ENCODE peak calls at places on chromosomes 7 and 10, in four cellular contexts. J, L, G and O are unnamed samples.

GRCh38 chr7:101820703-101821102 is 3.3 kb downstream of the CUX1 start:
- DNase-seq in G (no peak), J (no peak), L (peak; percentile 38), O (no peak)

GRCh38 chr7:88092676-88092999 is 127.2 kb downstream of the SRI start:
- DNase-seq in L (no peak), G (no peak), J (no peak), O (no peak)

GRCh38 chr10:87670591-87670990 is 10.9 kb downstream of the PAPSS2 start:
- DNase-seq in L (no peak), G (no peak), J (no peak), O (no peak)

GRCh38 chr7:30303312-30304039 is 19.1 kb downstream of the ZNRF2 start:
- DNase-seq in G (no peak), L (no peak), J (no peak), O (no peak)

GRCh38 chr7:69934475-69934903 is 336.2 kb downstream of the AUTS2 start:
- DNase-seq in L (no peak), J (no peak), G (no peak), O (no peak)

GRCh38 chr10:80516506-80517075 is 21.1 kb upstream of the SH2D4B start:
- DNase-seq in J (no peak), G (no peak), L (no peak), O (no peak)

GRCh38 chr10:123096452-123096851 is 39.3 kb upstream of the HMX3 start:
- DNase-seq in J (no peak), G (no peak), L (no peak), O (no peak)

GRCh38 chr7:12985228-12985627 is 297.8 kb downstream of the ARL4A start:
- DNase-seq in G (no peak), J (no peak), L (no peak), O (no peak)

GRCh38 chr7:23472556-23472955 is 2.3 kb upstream of the IGF2BP3 start:
- DNase-seq in G (no peak), L (no peak), J (no peak), O (no peak)

GRCh38 chr7:121366852-121367431 is 29.2 kb downstream of the FAM3C start:
- DNase-seq in J (no peak), G (no peak), L (peak; percentile 60), O (no peak)

GRCh38 chr10:29039659-29040309 is 249.1 kb upstream of the LYZL1 start:
- DNase-seq in G (no peak), L (no peak), J (no peak), O (no peak)

GRCh38 chr7:96144260-96144526 is 177.7 kb downstream of the SLC25A13 start:
- DNase-seq in G (no peak), L (no peak), J (no peak), O (no peak)

GRCh38 chr10:129877773-129878371 is 86.2 kb downstream of the EBF3 start:
- DNase-seq in L (peak; percentile 49), J (no peak), G (no peak), O (no peak)

GRCh38 chr7:2713370-2713769 is 25.4 kb downstream of the AMZ1 start:
- DNase-seq in G (no peak), L (peak; percentile 55), J (no peak), O (no peak)

GRCh38 chr10:124149681-124150080 is 56.3 kb upstream of the CHST15 start:
- DNase-seq in L (no peak), G (no peak), J (peak; percentile 33), O (no peak)
- TF ChIP-seq POLR2AphosphoS5 in L (no peak), G (no peak), J (no peak), O (no peak)

GRCh38 chr10:23341004-23341403 is 3.6 kb downstream of the C10orf67 start:
- DNase-seq in G (no peak), L (no peak), J (no peak), O (no peak)

GRCh38 chr10:23345861-23346260 is 1.3 kb upstream of the C10orf67 start:
- DNase-seq in L (no peak), G (no peak), J (no peak), O (no peak)

GRCh38 chr10:23344251-23344841 is at the start of gene C10orf67:
- DNase-seq in L (peak; percentile 5), G (no peak), J (no peak), O (no peak)

GRCh38 chr10:23342213-23342884 is 2.2 kb downstream of the C10orf67 start:
- DNase-seq in L (no peak), J (no peak), G (no peak), O (no peak)

GRCh38 chr10:23343591-23344225 is 889 bp downstream of the C10orf67 start:
- DNase-seq in L (peak; percentile 25), J (no peak), G (no peak), O (no peak)
- TF ChIP-seq SPI1 in L (no peak), J (no peak), G (no peak), O (no peak)

GRCh38 chr7:32890553-32891045 is 961 bp downstream of the KBTBD2 start:
- DNase-seq in J (peak; percentile 46), G (no peak), L (peak; percentile 73), O (no peak)

GRCh38 chr7:32891800-32892520 is 400 bp upstream of the KBTBD2 start:
- DNase-seq in G (peak; percentile 71), L (peak; percentile 98), J (peak; percentile 84), O (peak; percentile 97)

GRCh38 chr7:32890010-32890552 is 1.5 kb downstream of the KBTBD2 start:
- DNase-seq in J (no peak), L (peak; percentile 59), G (no peak), O (peak; percentile 23)

GRCh38 chr7:32892521-32893224 is 1.1 kb upstream of the KBTBD2 start:
- DNase-seq in L (peak; percentile 78), G (no peak), J (no peak), O (no peak)

GRCh38 chr7:32891046-32891799 is at the start of gene KBTBD2:
- DNase-seq in L (peak; percentile 95), G (peak; percentile 60), J (no peak), O (peak; percentile 84)
- TF ChIP-seq POLR2AphosphoS5 in L (peak; percentile 66), G (no peak), J (peak; percentile 60), O (peak; percentile 41)

DNA sequence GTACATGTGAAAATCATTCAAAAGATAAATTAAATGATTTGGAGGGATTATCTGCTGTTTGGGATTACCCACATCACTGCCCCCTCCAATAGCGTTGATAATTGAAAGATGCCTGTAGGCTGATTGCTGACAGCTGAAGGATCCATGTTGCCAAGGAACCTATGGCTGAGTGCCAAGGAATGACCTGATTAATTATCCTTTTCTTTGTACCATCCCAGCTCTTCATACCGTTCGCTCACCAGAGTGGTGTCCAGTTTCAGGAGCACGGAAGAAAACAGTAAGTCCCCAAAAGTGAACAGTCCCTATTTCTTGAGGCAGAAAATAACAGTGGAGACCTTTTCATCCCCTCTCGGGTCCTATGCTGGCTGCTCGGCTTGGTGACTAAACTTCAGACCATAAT is 108.7 kb downstream of the SPAG6 start:
- DNase-seq in G (no peak), J (no peak), L (no peak), O (no peak)
- TF ChIP-seq SPI1 in G (no peak), J (no peak), L (no peak), O (no peak)

GRCh38 chr10:109891105-109891504 is 32.2 kb downstream of the XPNPEP1 start:
- DNase-seq in G (no peak), L (peak; percentile 9), J (no peak), O (no peak)
- TF ChIP-seq POLR2AphosphoS5 in G (no peak), L (no peak), J (no peak), O (no peak)

DNA sequence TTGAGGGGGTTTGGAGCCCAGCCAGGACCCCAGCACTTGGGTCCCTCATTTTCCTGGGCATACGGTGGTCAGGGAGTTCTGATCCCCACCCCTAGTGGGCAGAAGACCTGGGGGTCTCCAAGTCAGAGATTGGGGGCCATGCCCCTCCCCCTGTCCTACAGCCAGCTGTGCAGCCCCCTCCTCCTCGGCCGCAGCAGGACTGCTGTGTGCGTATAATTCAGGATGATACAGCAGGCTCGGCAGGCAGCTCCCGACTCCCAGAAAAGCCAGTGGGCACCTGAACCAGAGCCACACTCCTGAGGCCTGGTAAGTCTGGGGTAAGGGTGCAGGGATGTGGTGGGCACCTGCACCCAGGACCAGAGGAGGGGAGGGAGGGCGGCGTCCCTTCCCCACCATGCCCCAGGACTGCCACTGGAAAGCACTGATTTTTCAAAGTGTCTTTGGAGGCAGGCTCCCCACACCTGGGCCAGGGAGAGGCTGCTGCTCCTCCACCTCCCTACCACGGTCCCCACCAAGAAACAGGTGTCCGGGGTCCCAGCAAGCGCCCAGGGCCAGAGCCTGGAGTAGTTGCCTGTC is 1.9 kb downstream of the ELFN1 start:
- DNase-seq in G (no peak), J (no peak), L (no peak), O (no peak)
- TF ChIP-seq SPI1 in G (no peak), J (no peak), L (no peak), O (no peak)

GRCh38 chr7:155258233-155258575 is 39.5 kb upstream of the INSIG1 start:
- DNase-seq in G (no peak), L (no peak), J (no peak), O (no peak)
- TF ChIP-seq POLR2AphosphoS5 in G (no peak), L (no peak), J (no peak), O (no peak)

GRCh38 chr7:130142654-130143333 is 62.4 kb downstream of the TMEM209 start:
- DNase-seq in G (no peak), J (no peak), L (no peak), O (no peak)

GRCh38 chr7:130143986-130144618 is 61.1 kb downstream of the TMEM209 start:
- DNase-seq in G (no peak), J (no peak), L (no peak), O (no peak)

GRCh38 chr7:130145424-130146106 is 59.6 kb downstream of the TMEM209 start:
- DNase-seq in J (no peak), L (no peak), G (no peak), O (no peak)

GRCh38 chr7:130143334-130143732 is 61.9 kb downstream of the TMEM209 start:
- DNase-seq in G (no peak), J (no peak), L (no peak), O (no peak)

DNA sequence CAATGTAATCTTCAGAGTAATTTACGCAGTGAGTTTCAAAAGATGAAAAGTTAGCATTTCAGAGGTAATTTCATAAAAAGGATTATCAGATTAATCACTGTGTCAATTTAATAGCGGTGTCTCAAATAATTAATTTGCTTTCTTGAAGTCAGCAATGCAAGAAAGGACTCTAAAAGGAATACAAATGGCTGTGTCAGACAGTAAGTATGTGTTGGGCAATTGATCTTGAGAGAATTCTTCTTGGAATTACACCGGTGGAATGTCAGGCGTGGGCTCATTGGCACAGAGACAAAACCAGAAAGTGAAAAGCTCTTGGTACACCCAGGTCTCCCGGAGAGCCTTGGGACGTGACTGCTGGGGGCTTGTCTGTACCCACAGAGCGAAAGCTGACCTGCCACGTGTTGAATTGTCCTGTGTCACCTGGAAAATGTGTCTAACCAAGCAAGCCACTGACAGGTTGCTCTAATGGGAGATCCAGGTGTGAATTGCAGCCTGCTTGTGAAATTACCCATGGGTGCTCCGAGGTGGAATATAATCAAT is 60.5 kb downstream of the TMEM209 start:
- DNase-seq in L (no peak), G (no peak), J (no peak), O (no peak)
- TF ChIP-seq SPI1 in L (no peak), G (no peak), J (no peak), O (no peak)

GRCh38 chr10:24824124-24824523 is 100.4 kb upstream of the ARHGAP21 start:
- DNase-seq in J (no peak), L (no peak), G (no peak), O (no peak)
- TF ChIP-seq POLR2AphosphoS5 in J (no peak), L (no peak), G (no peak), O (no peak)